ENCODE peak calls at places on chromosomes 1 and 21, in five cellular contexts. U is HCT116, N is spleen, D is Panc1, J is breast epithelium. Q is an unnamed sample.

GRCh38 chr1:5818755-5819154 is 173.5 kb downstream of the NPHP4 start:
- DNase-seq in U (no peak), N (peak; percentile 13), D (no peak), J (no peak), Q (no peak)

GRCh38 chr1:21913258-21913657 is 23.9 kb downstream of the HSPG2 start:
- DNase-seq in N (no peak), J (no peak), D (no peak), U (no peak), Q (no peak)

GRCh38 chr1:67174716-67175284 is 8.5 kb downstream of the IL23R start:
- DNase-seq in J (no peak), U (no peak), N (no peak), D (no peak), Q (no peak)

GRCh38 chr21:40839551-40839950 is 7.4 kb downstream of the DSCAM start:
- DNase-seq in N (no peak), U (no peak), D (no peak), J (no peak), Q (no peak)

GRCh38 chr1:109917429-109918076 is 6.9 kb downstream of the CSF1 start:
- DNase-seq in N (peak; percentile 21), J (no peak), U (no peak), D (no peak), Q (no peak)

GRCh38 chr1:205451759-205452164 is 4.1 kb downstream of the BLACAT1 start:
- DNase-seq in J (no peak), N (no peak), U (no peak), D (no peak), Q (no peak)

GRCh38 chr1:39491146-39491921 is at the start of gene BMP8A:
- DNase-seq in N (peak; percentile 92), J (no peak), U (peak; percentile 36), D (no peak), Q (no peak)

GRCh38 chr1:223733898-223734852 is 21.8 kb downstream of the CAPN2 start:
- DNase-seq in N (no peak), D (no peak), J (no peak), U (no peak), Q (no peak)

GRCh38 chr1:178973671-178974091 is 52.0 kb upstream of the FAM20B start:
- DNase-seq in D (no peak), N (no peak), J (no peak), U (no peak), Q (no peak)

GRCh38 chr1:8197493-8198282 is 120.2 kb upstream of the SLC45A1 start:
- DNase-seq in J (peak; percentile 70), U (peak; percentile 97), D (peak; percentile 64), N (peak; percentile 62), Q (no peak)

GRCh38 chr1:226654508-226655124 is 84.5 kb downstream of the ITPKB start:
- DNase-seq in J (no peak), U (no peak), N (peak; percentile 75), D (no peak), Q (no peak)

GRCh38 chr1:227094249-227094966 is 154.3 kb downstream of the COQ8A start:
- DNase-seq in U (peak; percentile 28), N (no peak), J (no peak), D (no peak), Q (no peak)

GRCh38 chr1:38576241-38576640 is 283.3 kb downstream of the RRAGC start:
- DNase-seq in N (no peak), J (no peak), D (no peak), U (no peak), Q (peak; percentile 55)

GRCh38 chr1:231869364-231869763 is 242.8 kb downstream of the DISC1 start:
- DNase-seq in J (no peak), U (no peak), D (no peak), N (no peak), Q (no peak)

GRCh38 chr1:74504125-74505065 is 8.0 kb downstream of the LRRC53 start:
- DNase-seq in J (no peak), N (no peak), D (peak; percentile 65), U (peak; percentile 19), Q (no peak)

GRCh38 chr1:94048413-94049164 is 72.4 kb downstream of the ABCA4 start:
- DNase-seq in N (no peak), U (no peak), J (no peak), D (no peak), Q (no peak)

GRCh38 chr21:44729336-44730027 is 18.1 kb upstream of the TSPEAR start:
- DNase-seq in D (no peak), J (no peak), U (no peak), N (no peak), Q (peak; percentile 43)

GRCh38 chr1:16458801-16459200 is 18.3 kb downstream of the NECAP2 start:
- DNase-seq in N (peak; percentile 22), J (no peak), D (no peak), U (no peak), Q (no peak)

GRCh38 chr1:12539705-12540579 is 78.1 kb downstream of the DHRS3 start:
- DNase-seq in J (no peak), D (no peak), U (peak; percentile 83), N (no peak), Q (peak; percentile 94)

GRCh38 chr1:167516404-167517388 is 1.6 kb downstream of the CD247 start:
- DNase-seq in N (no peak), J (no peak), D (no peak), U (no peak), Q (no peak)

GRCh38 chr1:174999926-175000696 is at the start of gene CACYBP:
- DNase-seq in N (peak; percentile 99), D (no peak), U (no peak), J (no peak), Q (no peak)

GRCh38 chr1:7558481-7558880 is 212.6 kb upstream of the VAMP3 start:
- DNase-seq in N (peak; percentile 47), D (no peak), U (no peak), J (no peak), Q (no peak)

GRCh38 chr1:33161061-33161681 is 20.7 kb downstream of the TRIM62 start:
- DNase-seq in D (no peak), N (no peak), U (no peak), J (no peak), Q (no peak)

GRCh38 chr1:33159577-33159976 is 22.3 kb downstream of the TRIM62 start:
- DNase-seq in J (no peak), N (no peak), D (no peak), U (no peak), Q (no peak)

GRCh38 chr1:33163621-33164071 is 18.2 kb downstream of the TRIM62 start:
- DNase-seq in D (no peak), U (no peak), N (no peak), J (no peak), Q (no peak)

GRCh38 chr1:33164120-33164519 is 17.7 kb downstream of the TRIM62 start:
- DNase-seq in D (no peak), U (no peak), N (no peak), J (no peak), Q (no peak)

DNA sequence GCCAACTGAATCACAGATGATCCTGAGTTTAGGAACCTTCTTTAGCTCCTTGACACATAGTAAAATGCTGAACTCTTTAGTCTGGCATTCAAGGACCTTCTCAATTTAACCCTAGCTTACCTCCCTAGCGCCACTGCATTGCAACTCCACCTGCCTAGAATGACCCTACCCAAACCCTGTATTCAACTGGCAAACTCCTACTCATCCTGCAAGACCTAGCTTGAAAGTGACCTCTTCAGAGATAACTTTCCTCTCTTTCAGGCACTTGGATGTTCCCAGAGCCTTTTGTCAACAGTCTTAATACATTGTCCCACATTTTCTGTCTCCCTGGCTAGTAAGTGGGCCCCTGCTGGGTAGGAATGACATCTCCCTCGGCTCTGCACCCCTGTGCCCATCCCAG is 19.7 kb downstream of the TRIM62 start:
- DNase-seq in U (no peak), N (no peak), J (no peak), D (no peak), Q (no peak)
- H3K9me3 ChIP-seq in U (no peaks in the 10 kb centered on the region), N (no peaks in the 10 kb centered on the region), J (no peaks in the 10 kb centered on the region), D (no peaks in the 10 kb centered on the region), Q (no peaks in the 10 kb centered on the region)

DNA sequence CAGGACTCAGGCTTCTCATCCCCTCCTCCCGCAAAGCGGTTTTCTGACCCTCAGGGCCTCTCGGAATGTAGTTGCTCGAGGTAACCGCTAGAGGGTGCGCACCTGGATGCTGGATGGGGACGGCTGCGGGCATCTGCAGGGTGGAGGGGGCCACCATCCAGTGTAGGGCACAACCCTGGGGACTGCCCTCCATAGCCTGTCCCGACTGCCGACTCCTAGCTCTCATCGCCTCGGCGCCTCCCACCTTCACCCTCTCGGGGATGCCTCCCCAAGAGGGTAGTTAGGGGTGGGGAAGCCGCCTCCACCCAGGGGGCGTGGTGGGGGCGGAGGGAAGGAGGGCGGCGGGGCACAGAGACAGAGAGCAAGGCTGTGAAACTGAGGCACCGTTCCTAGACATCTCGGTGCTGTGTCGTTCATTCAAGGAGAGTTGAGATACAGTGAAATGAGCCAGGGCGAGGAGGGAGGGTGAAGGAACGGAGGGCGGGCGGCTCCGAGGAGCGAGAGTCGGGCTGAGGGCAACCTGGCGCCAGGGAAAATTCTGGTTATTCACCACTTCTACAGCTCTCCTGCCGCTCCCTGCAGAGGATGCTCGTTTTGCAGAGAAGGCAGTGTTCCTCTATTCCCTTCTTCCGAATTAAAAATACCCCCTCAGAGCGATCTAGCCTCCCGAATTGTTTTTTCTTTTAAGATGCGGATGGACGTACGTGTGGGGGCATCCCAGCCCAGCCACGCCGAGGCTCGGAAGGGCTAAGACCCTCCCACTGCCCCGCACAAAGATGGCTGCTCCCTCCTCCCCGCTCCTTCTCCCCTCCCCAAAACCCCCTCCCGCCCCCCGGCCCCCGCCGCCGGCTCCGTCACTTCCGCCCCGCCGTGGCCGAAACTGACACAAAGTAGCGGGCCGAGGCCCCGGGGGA is at the start of gene ATP8B2:
- DNase-seq in U (peak; percentile 59), D (peak; percentile 69), J (no peak), N (peak; percentile 93), Q (peak; percentile 88)
- TF ChIP-seq POLR2AphosphoS5 in U (no peak), D (no peak), J (no peak), N (peak; percentile 50), Q (no peak)

GRCh38 chr1:47726496-47726855 is 270.7 kb downstream of the TRABD2B start:
- DNase-seq in J (no peak), N (no peak), D (no peak), U (no peak), Q (no peak)

GRCh38 chr1:47725000-47725731 is 272.0 kb downstream of the TRABD2B start:
- DNase-seq in N (no peak), U (no peak), D (no peak), J (no peak), Q (no peak)

GRCh38 chr1:47725732-47726495 is 271.3 kb downstream of the TRABD2B start:
- DNase-seq in D (peak; percentile 63), U (peak; percentile 49), N (peak; percentile 86), J (peak; percentile 76), Q (no peak)

GRCh38 chr1:47722909-47723580 is 274.1 kb downstream of the TRABD2B start:
- DNase-seq in U (no peak), N (no peak), J (no peak), D (no peak), Q (no peak)

DNA sequence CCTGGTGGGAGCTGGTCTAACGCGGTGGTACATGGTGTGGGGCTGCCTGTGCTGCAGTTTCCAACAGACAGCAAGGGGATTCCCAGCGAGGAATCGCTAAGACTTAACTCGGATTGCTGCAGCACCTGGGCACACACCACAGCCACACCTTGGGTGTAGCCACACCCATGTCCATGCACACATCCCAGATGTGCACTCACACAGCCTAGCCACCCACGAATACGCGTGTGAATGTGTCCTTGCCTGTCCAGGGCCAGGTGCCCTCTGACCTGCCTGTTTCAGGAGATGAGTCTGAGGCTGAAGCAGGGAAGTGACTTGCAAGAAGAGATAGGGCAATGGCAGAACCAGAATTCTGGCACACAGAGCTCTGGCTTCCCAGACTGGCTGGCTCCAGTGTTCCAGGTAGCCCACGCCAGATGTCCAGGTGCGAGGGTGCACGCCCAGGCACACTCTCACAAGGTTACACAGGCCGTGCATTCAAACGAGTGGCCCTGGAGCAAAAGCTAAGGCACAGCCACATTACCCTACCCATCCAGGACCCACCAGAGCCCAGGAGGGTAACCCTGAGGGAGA is 272.7 kb downstream of the TRABD2B start:
- DNase-seq in D (no peak), N (no peak), J (no peak), U (no peak), Q (no peak)
- H3K27me3 ChIP-seq in D (peaks cover 8% of the 10 kb centered on the region), N (peaks cover 3% of the 10 kb centered on the region), J (no peaks in the 10 kb centered on the region), U (peaks cover 3% of the 10 kb centered on the region), Q (peaks cover 47% of the 10 kb centered on the region)

GRCh38 chr1:152466217-152466616 is 44.4 kb upstream of the LCE5A start:
- DNase-seq in N (no peak), J (no peak), D (no peak), U (no peak), Q (no peak)
- H3K9me3 ChIP-seq in N (no peaks in the 10 kb centered on the region), J (no peaks in the 10 kb centered on the region), D (peaks cover 7% of the 10 kb centered on the region), U (no peaks in the 10 kb centered on the region), Q (peaks cover 4% of the 10 kb centered on the region)